ENCODE peak calls at places on chromosomes 4 and X, in five cellular contexts. J, V, D, E and T are unnamed samples.

GRCh38 chrX:8845060-8845459 is 43.9 kb upstream of the FAM9A start:
- DNase-seq in V (peak), D (no peak), E (no peak), J (peak), T (no peak)

GRCh38 chrX:10529344-10529743 is 91.0 kb downstream of the MID1 start:
- DNase-seq in V (peak), E (no peak), D (no peak), J (peak), T (no peak)

GRCh38 chr4:24373662-24374061 is 210.7 kb downstream of the DHX15 start:
- DNase-seq in J (no peak), D (no peak), V (no peak), E (no peak), T (no peak)

GRCh38 chr4:87103086-87103485 is 117.3 kb downstream of the KLHL8 start:
- DNase-seq in J (peak), D (no peak), V (no peak), E (no peak), T (no peak)

GRCh38 chrX:111131572-111131971 is 35.6 kb downstream of the PAK3 start:
- DNase-seq in E (no peak), V (no peak), J (peak), D (no peak), T (peak)

GRCh38 chr4:1748465-1748995 is 27.2 kb downstream of the TACC3 start:
- DNase-seq in E (peak), V (peak), D (peak), J (peak), T (peak)

GRCh38 chrX:111869639-111870034 is 6.3 kb upstream of the TRPC5OS start:
- DNase-seq in V (peak), J (peak), E (peak), D (no peak), T (no peak)

GRCh38 chr4:10554694-10555093 is 97.5 kb upstream of the ZNF518B start:
- DNase-seq in V (peak), J (peak), D (peak), E (peak), T (peak)

GRCh38 chrX:34381241-34381640 is 249.1 kb upstream of the FAM47A start:
- DNase-seq in D (no peak), V (no peak), J (peak), E (no peak), T (peak)

GRCh38 chr4:7936963-7937362 is 2.7 kb downstream of the AFAP1 start:
- DNase-seq in E (no peak), V (no peak), J (no peak), D (no peak), T (no peak)

GRCh38 chr4:81648576-81649272 is 177.0 kb upstream of the RASGEF1B start:
- DNase-seq in J (no peak), E (peak), V (no peak), D (peak), T (no peak)

GRCh38 chrX:47746446-47746845 is 87.5 kb upstream of the UXT start:
- DNase-seq in J (no peak), V (no peak), D (no peak), E (no peak), T (peak)

GRCh38 chr4:83075271-83075670 is 39.3 kb downstream of the PLAC8 start:
- DNase-seq in D (no peak), J (peak), E (no peak), V (peak), T (no peak)

GRCh38 chr4:128862608-128863313 is 53.3 kb downstream of the JADE1 start:
- DNase-seq in V (no peak), D (peak), E (no peak), J (no peak), T (no peak)

GRCh38 chrX:19388741-19389140 is 45.0 kb downstream of the PDHA1 start:
- DNase-seq in V (no peak), E (no peak), D (no peak), J (no peak), T (no peak)

GRCh38 chr4:105184316-105184988 is 37.8 kb downstream of the TET2 start:
- DNase-seq in V (no peak), E (no peak), D (no peak), J (no peak), T (no peak)